ENCODE peak calls at places on chromosomes 16 and 17, in six cellular contexts. R is H9, U is IMR-90, M is neuronal stem cell, Q is H1, Z is trophoblast cell. P is an unnamed sample.

GRCh38 chr17:45022655-45023339 is 28.6 kb downstream of the DCAKD start:
- DNase-seq in M (no peak), Z (no peak), U (no peak), Q (no peak), R (no peak), P (no peak)

GRCh38 chr17:75878174-75878998 is at the start of gene TRIM47:
- DNase-seq in R (peak), U (peak), Q (no peak), Z (peak), M (no peak), P (peak)

GRCh38 chr16:11615756-11616447 is 29.2 kb upstream of the LITAF start:
- DNase-seq in M (no peak), Z (no peak), R (peak), Q (peak), U (peak), P (peak)

GRCh38 chr16:521381-522210 is 5.9 kb upstream of the CAPN15 start:
- DNase-seq in Q (no peak), U (no peak), Z (no peak), R (peak), M (no peak), P (no peak)

GRCh38 chr17:79951361-79952264 is 84.1 kb downstream of the TBC1D16 start:
- DNase-seq in U (peak), Z (peak), Q (no peak), M (no peak), R (peak), P (peak)

GRCh38 chr17:21168555-21168865 is 41.7 kb downstream of the DHRS7B start:
- DNase-seq in U (no peak), R (no peak), M (no peak), Q (no peak), Z (no peak), P (no peak)

GRCh38 chr16:15574614-15574948 is 68.4 kb downstream of the MARF1 start:
- DNase-seq in Z (no peak), U (no peak), M (no peak), R (no peak), Q (no peak), P (no peak)

GRCh38 chr16:13873835-13874438 is 46.0 kb upstream of the ERCC4 start:
- DNase-seq in Z (peak), Q (no peak), U (peak), M (peak), R (peak), P (peak)

GRCh38 chr17:18219016-18219415 is 6.4 kb upstream of the LLGL1 start:
- DNase-seq in U (peak), Q (no peak), M (no peak), Z (no peak), R (no peak), P (peak)

GRCh38 chr16:1488054-1488601 is 616 bp downstream of the PTX4 start:
- DNase-seq in R (no peak), U (no peak), Q (no peak), Z (no peak), M (no peak), P (no peak)

GRCh38 chr16:84616515-84616914 is 1.4 kb downstream of the COTL1 start:
- DNase-seq in R (no peak), U (no peak), M (no peak), Q (no peak), Z (peak), P (peak)

GRCh38 chr17:13786000-13786598 is 184.4 kb upstream of the HS3ST3A1 start:
- DNase-seq in R (no peak), U (peak), Q (no peak), Z (no peak), M (no peak), P (peak)

GRCh38 chr16:28139530-28139929 is 72.2 kb downstream of the XPO6 start:
- DNase-seq in R (no peak), Z (no peak), U (no peak), Q (no peak), M (no peak), P (no peak)

GRCh38 chr16:85312642-85313540 is 200.6 kb upstream of the CIBAR2 start:
- DNase-seq in Z (peak), R (no peak), M (no peak), Q (no peak), U (no peak), P (peak)

GRCh38 chr16:35144212-35144932 is 1685.0 kb downstream of the TP53TG3F start:
- DNase-seq in Q (no peak), Z (no peak), R (no peak), U (no peak), M (no peak), P (no peak)

GRCh38 chr16:49562228-49562627 is 188.6 kb downstream of the C16orf78 start:
- DNase-seq in R (no peak), Z (no peak), U (no peak), M (no peak), Q (no peak), P (no peak)

GRCh38 chr17:306116-306515 is 46.5 kb downstream of the RPH3AL start:
- DNase-seq in Q (no peak), U (no peak), M (no peak), R (no peak), Z (no peak), P (no peak)

GRCh38 chr17:76915840-76916510 is 47.8 kb downstream of the MGAT5B start:
- DNase-seq in R (no peak), U (no peak), Q (no peak), Z (no peak), M (no peak), P (no peak)

GRCh38 chr17:34571428-34572130 is 7.8 kb upstream of the TMEM132E start:
- DNase-seq in U (no peak), Z (no peak), R (no peak), Q (no peak), M (no peak), P (no peak)

GRCh38 chr17:34378664-34379101 is 15.7 kb upstream of the CCL1 start:
- DNase-seq in M (no peak), U (no peak), Q (no peak), Z (no peak), R (no peak), P (no peak)

GRCh38 chr17:76138234-76138895 is 2.7 kb downstream of the FOXJ1 start:
- DNase-seq in U (no peak), Q (no peak), M (peak), Z (no peak), R (peak), P (peak)

GRCh38 chr17:44348234-44348987 is 3.3 kb downstream of the GRN start:
- DNase-seq in R (no peak), U (peak), Q (no peak), M (no peak), Z (peak), P (peak)

GRCh38 chr16:73036074-73036826 is 11.7 kb downstream of the ZFHX3 start:
- DNase-seq in M (peak), U (no peak), Q (no peak), R (peak), Z (peak), P (peak)

GRCh38 chr17:1865252-1866037 is 35.6 kb downstream of the RPA1 start:
- DNase-seq in U (peak), Z (peak), R (no peak), M (no peak), Q (no peak), P (peak)

GRCh38 chr16:1771072-1771863 is at the start of gene NME3:
- DNase-seq in Z (peak), Q (no peak), M (peak), R (peak), U (peak), P (peak)

GRCh38 chr17:5011928-5012327 is 14.2 kb downstream of the KIF1C start:
- DNase-seq in U (peak), Q (no peak), R (no peak), Z (no peak), M (no peak), P (peak)

GRCh38 chr16:72985148-72985882 is 62.6 kb downstream of the ZFHX3 start:
- DNase-seq in M (no peak), U (peak), R (no peak), Z (peak), Q (no peak), P (peak)

GRCh38 chr17:61007980-61008379 is 330.3 kb downstream of the BCAS3 start:
- DNase-seq in R (peak), U (no peak), Z (peak), M (no peak), Q (no peak), P (peak)

GRCh38 chr17:40469805-40470675 is 26.8 kb downstream of the IGFBP4 start:
- DNase-seq in R (no peak), M (no peak), Z (no peak), U (no peak), Q (no peak), P (no peak)
- H3K23ac ChIP-seq in R (no peak), M (no peak), Z (no peak), U (peak), Q (no peak), P (no peak)

GRCh38 chr17:70968302-70968701 is 799.0 kb downstream of the KCNJ2 start:
- DNase-seq in M (no peak), R (no peak), Z (no peak), U (peak), Q (no peak), P (peak)
- H3K14ac ChIP-seq in M (no peak), R (no peak), Z (no peak), U (no peak), Q (no peak), P (no peak)

GRCh38 chr16:52404546-52404945 is 142.4 kb downstream of the TOX3 start:
- DNase-seq in R (no peak), M (no peak), Z (no peak), U (no peak), Q (no peak), P (no peak)
- H4K91ac ChIP-seq in R (no peak), M (no peak), Z (no peak), U (no peak), Q (no peak), P (no peak)

GRCh38 chr16:89560413-89561194 is at the start of gene RPL13:
- DNase-seq in Z (peak), R (peak), Q (peak), U (peak), M (peak), P (peak)
- H3K23ac ChIP-seq in Z (peak), R (no peak), Q (no peak), U (peak), M (peak), P (no peak)